ENCODE peak calls at places on chromosomes 16 and 17, in five cellular contexts. S is stimulated activated naive CD8-positive, alpha-beta T cell treated with anti-CD3 and anti-CD28 coated beads, Interleukin-15, amount 100 ng/mL, for 72 hours; E is mesothelial cell of epicardium; H is CD8-positive, alpha-beta T cell; G is BJ. I is an unnamed sample.

GRCh38 chr16:64180136-64180900 is 941.5 kb downstream of the CDH11 start:
- DNase-seq in S (no peak), E (no peak), H (no peak), G (no peak), I (no peak)

GRCh38 chr16:85369060-85369459 is 244.1 kb upstream of the GSE1 start:
- DNase-seq in S (no peak), E (no peak), H (no peak), G (no peak), I (no peak)

GRCh38 chr16:84443166-84443802 is 61.2 kb downstream of the MEAK7 start:
- DNase-seq in S (no peak), E (no peak), H (no peak), G (no peak), I (no peak)

GRCh38 chr16:83308414-83308813 is 499.4 kb upstream of the HSBP1 start:
- DNase-seq in S (no peak), E (no peak), H (no peak), G (no peak), I (no peak)

GRCh38 chr16:86396918-86397317 is 113.4 kb upstream of the FOXF1 start:
- DNase-seq in S (no peak), E (no peak), H (no peak), G (peak), I (no peak)

GRCh38 chr17:55710410-55710809 is 12.3 kb downstream of the TMEM100 start:
- DNase-seq in S (no peak), E (no peak), H (no peak), G (no peak), I (no peak)

GRCh38 chr17:74330446-74330845 is 4.4 kb downstream of the KIF19 start:
- DNase-seq in S (no peak), E (no peak), H (no peak), G (no peak), I (no peak)

GRCh38 chr16:22092143-22092933 is at the start of gene VWA3A:
- DNase-seq in S (no peak), E (peak), H (no peak), G (peak), I (no peak)

GRCh38 chr17:44941712-44942331 is 5.8 kb downstream of the KIF18B start:
- DNase-seq in S (no peak), E (no peak), H (no peak), G (no peak), I (no peak)

GRCh38 chr17:41967141-41967920 is 736 bp downstream of the CNP start:
- DNase-seq in S (no peak), E (no peak), H (no peak), G (no peak), I (peak)

GRCh38 chr16:14309906-14310305 is 238.8 kb downstream of the MRTFB start:
- DNase-seq in S (no peak), E (no peak), H (no peak), G (no peak), I (no peak)

GRCh38 chr16:72877374-72878028 is 170.4 kb downstream of the ZFHX3 start:
- DNase-seq in S (no peak), E (no peak), H (no peak), G (peak), I (no peak)

GRCh38 chr16:68786685-68787418 is 49.8 kb downstream of the CDH1 start:
- DNase-seq in S (no peak), E (no peak), H (no peak), G (no peak), I (no peak)

GRCh38 chr16:30041841-30042240 is 10.8 kb upstream of the TLCD3B start:
- DNase-seq in S (no peak), E (no peak), H (no peak), G (no peak), I (no peak)

GRCh38 chr17:7677388-7678067 is 9.8 kb downstream of the TP53 start:
- DNase-seq in S (no peak), E (no peak), H (no peak), G (no peak), I (no peak)

GRCh38 chr17:37458805-37459204 is 30.9 kb upstream of the DUSP14 start:
- DNase-seq in S (no peak), E (no peak), H (no peak), G (no peak), I (no peak)

GRCh38 chr16:29891525-29892457 is 7.6 kb downstream of the SEZ6L2 start:
- DNase-seq in S (no peak), E (no peak), H (no peak), G (no peak), I (no peak)

GRCh38 chr17:76382803-76383644 is 1.4 kb upstream of the SPHK1 start:
- DNase-seq in S (peak), E (peak), H (peak), G (no peak), I (peak)

I was measured in CD8-positive, alpha-beta memory T cell.